ENCODE peak calls at places on chromosomes 11 and 22, in six cellular contexts. K is fibroblast of lung, T is mesendoderm, M is pancreas, J is neural progenitor cell, X is neuronal stem cell. B is an unnamed sample.

GRCh38 chr22:34798605-34799004 is 267.4 kb upstream of the ISX start:
- DNase-seq in M (no peak), J (no peak), T (no peak), K (no peak), X (no peak), B (no peak)

GRCh38 chr11:105611837-105612480 is 2.1 kb downstream of the GRIA4 start:
- DNase-seq in X (no peak), T (peak; percentile 31), K (no peak), M (no peak), J (peak; percentile 46), B (no peak)

GRCh38 chr22:18115844-18116480 is 5.4 kb downstream of the TUBA8 start:
- DNase-seq in K (no peak), M (no peak), T (no peak), X (no peak), J (no peak), B (peak; percentile 51)

GRCh38 chr11:76601712-76602111 is 68.8 kb downstream of the LRRC32 start:
- DNase-seq in T (no peak), M (no peak), J (no peak), X (no peak), K (no peak), B (no peak)

GRCh38 chr11:82906236-82906635 is 4.7 kb downstream of the DDIAS start:
- DNase-seq in M (no peak), T (peak; percentile 22), X (no peak), K (peak; percentile 61), J (peak; percentile 42), B (no peak)

GRCh38 chr22:45290410-45290936 is 5.7 kb downstream of the UPK3A start:
- DNase-seq in X (no peak), M (no peak), T (peak; percentile 65), K (peak; percentile 64), J (peak; percentile 69), B (no peak)

GRCh38 chr11:71304491-71304890 is 52.1 kb upstream of the SHANK2 start:
- DNase-seq in K (no peak), M (peak; percentile 11), X (no peak), T (no peak), J (no peak), B (peak; percentile 30)

GRCh38 chr11:79235696-79236095 is 205.1 kb downstream of the TENM4 start:
- DNase-seq in T (no peak), K (no peak), M (no peak), J (no peak), X (no peak), B (no peak)

GRCh38 chr22:20781272-20781990 is 7.5 kb downstream of the SERPIND1 start:
- DNase-seq in J (no peak), X (no peak), M (peak; percentile 23), K (no peak), T (no peak), B (no peak)

GRCh38 chr22:50694099-50694498 is 21.5 kb downstream of the SHANK3 start:
- DNase-seq in J (no peak), K (peak; percentile 15), T (no peak), X (no peak), M (no peak), B (no peak)

DNA sequence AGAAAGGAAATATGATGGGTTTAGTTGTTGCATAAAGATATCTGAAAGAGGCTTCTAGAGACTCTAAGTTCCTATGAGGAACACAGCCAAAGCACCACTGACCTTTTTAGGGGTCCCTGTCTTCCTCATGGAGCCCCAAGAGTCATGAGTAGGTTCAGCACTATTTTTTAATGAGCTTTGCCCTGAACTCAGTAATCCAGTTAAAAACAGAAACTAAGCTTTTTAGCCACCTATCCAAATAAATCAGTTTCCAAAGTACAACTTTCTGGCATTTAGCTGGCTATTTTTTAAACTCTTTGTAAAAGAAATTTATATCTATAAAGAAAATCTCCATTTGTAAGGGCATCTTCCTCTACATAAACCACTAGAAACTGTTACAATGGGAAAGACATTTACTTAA is 241.8 kb upstream of the UBASH3B start:
- DNase-seq in T (no peak), J (no peak), X (no peak), K (no peak), M (no peak), B (no peak)
- H3K4me1 ChIP-seq in T (no peaks in the 10 kb centered on the region), J (no peaks in the 10 kb centered on the region), X (no peaks in the 10 kb centered on the region), K (no peaks in the 10 kb centered on the region), M (no peaks in the 10 kb centered on the region), B (no peaks in the 10 kb centered on the region)

DNA sequence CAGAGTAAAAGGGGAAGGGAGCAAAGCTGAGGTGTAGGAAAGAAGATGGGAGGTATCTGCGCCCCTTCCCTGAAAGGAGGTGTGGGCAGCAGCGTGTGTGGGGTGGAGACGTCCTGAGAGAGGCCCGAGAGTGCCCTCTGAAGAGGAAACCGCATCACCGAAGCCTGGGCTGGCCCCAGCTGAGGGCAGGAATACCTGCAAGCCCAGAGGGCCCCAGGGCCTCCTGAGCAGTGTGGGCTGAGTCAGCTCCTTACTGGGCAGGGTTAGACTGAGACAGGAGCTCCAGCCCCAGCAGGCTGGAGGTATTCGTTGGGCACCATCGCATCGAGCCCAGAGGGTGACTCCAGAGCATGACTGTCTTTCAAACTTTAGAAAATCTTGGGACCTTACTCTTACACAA is 534.0 kb upstream of the B3GAT1 start:
- DNase-seq in X (no peak), M (no peak), J (no peak), T (peak; percentile 58), K (no peak), B (no peak)
- H3K4me1 ChIP-seq in X (no peaks in the 10 kb centered on the region), M (no peaks in the 10 kb centered on the region), J (peaks cover 5% of the 10 kb centered on the region), T (peaks cover 2% of the 10 kb centered on the region), K (peaks cover 6% of the 10 kb centered on the region), B (no peaks in the 10 kb centered on the region)

GRCh38 chr11:94423467-94423866 is 22.2 kb upstream of the GPR83 start:
- DNase-seq in K (no peak), X (no peak), M (no peak), J (no peak), T (no peak), B (no peak)

GRCh38 chr11:94424011-94424410 is 22.8 kb upstream of the GPR83 start:
- DNase-seq in M (no peak), T (no peak), K (no peak), J (no peak), X (no peak), B (no peak)

GRCh38 chr11:94417386-94417987 is 16.3 kb upstream of the GPR83 start:
- DNase-seq in M (no peak), J (peak; percentile 54), X (no peak), T (peak; percentile 56), K (peak; percentile 69), B (no peak)

DNA sequence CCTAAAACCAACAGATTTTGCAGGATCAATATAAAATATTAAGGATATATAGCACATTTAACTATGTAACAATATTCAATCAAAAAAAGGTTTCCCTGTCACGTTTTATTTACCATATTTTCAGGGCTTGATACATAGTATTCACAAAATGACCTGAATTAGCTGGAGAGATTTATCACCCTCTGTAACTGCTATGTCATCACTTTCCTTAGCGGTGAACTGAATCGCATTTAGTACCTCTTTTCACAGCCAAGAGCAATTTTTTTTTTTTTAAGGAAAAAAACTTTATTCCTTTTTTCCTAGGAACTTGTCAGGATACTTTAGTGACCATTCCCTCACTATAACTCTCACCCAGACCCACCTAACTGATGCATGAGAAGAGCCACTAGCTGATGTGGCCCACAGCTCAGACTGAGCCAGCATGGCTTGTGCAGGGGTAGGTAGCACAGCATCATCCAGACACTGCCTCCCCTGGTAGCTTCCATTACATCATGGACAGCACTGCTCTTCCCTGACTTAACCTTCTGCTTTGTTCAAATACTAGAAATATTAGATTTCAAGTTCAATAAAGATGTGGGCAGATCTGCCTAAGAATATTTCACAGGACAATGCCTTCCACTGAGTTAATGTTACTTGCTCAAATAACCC is 17.0 kb upstream of the GPR83 start:
- DNase-seq in X (no peak), K (no peak), J (no peak), M (no peak), T (no peak), B (no peak)
- H3K4me1 ChIP-seq in X (no peaks in the 10 kb centered on the region), K (no peaks in the 10 kb centered on the region), J (no peaks in the 10 kb centered on the region), M (no peaks in the 10 kb centered on the region), T (no peaks in the 10 kb centered on the region), B (no peaks in the 10 kb centered on the region)

GRCh38 chr11:111980062-111980461 is 42.9 kb downstream of the DIXDC1 start:
- DNase-seq in K (no peak), X (no peak), J (no peak), T (no peak), M (no peak), B (no peak)
- H3K4me1 ChIP-seq in K (peaks cover 3% of the 10 kb centered on the region), X (peaks cover 37% of the 10 kb centered on the region), J (peaks cover 57% of the 10 kb centered on the region), T (peaks cover 3% of the 10 kb centered on the region), M (peaks cover 17% of the 10 kb centered on the region), B (no peaks in the 10 kb centered on the region)

GRCh38 chr11:125381499-125381898 is 114.6 kb downstream of the FEZ1 start:
- DNase-seq in M (no peak), K (no peak), J (no peak), T (no peak), X (no peak), B (no peak)
- H3K4me1 ChIP-seq in M (no peaks in the 10 kb centered on the region), K (peaks cover 2% of the 10 kb centered on the region), J (peaks cover 34% of the 10 kb centered on the region), T (no peaks in the 10 kb centered on the region), X (no peaks in the 10 kb centered on the region), B (no peaks in the 10 kb centered on the region)

DNA sequence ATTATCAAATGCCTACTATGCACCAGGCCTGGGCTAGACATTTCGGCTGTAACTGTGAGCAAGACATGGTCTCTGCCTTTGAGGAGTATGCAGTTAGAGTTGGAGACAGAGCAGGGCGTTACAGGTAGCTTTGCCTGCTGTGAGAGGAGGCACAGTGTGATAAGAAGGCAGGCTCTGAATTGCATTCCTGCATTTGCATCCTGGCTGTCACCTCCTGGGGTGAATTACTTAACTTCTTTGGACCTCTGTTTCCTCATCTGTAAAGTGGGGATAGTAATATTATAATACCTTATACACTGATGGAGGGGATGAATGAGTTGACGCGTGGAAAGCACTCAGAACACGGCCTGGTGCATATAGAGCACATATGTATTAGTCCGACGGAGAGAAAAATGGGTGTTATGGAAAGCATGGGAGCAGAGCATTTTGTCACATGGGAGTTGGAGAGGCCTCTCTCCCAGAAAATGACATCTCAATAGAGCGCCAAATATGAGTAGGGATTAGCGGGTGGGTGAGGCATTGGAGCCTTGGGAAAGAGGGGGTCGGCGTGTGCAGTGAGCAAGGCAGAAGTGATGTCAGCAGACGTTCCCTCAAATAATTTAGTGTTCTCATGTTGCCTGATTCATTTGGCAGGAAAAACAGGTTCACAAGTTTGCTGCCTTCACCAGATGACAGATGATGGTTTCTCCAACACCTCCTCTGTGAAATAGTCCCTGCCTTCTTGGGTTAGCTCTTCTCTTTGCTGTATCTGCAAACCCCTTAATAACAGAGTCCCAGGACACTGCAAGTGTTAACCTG is 118.3 kb upstream of the ARHGAP20 start:
- DNase-seq in T (peak; percentile 85), X (no peak), K (peak; percentile 48), J (peak; percentile 13), M (no peak), B (no peak)
- H3K4me1 ChIP-seq in T (no peaks in the 10 kb centered on the region), X (no peaks in the 10 kb centered on the region), K (peaks cover 5% of the 10 kb centered on the region), J (no peaks in the 10 kb centered on the region), M (no peaks in the 10 kb centered on the region), B (no peaks in the 10 kb centered on the region)

GRCh38 chr11:13333456-13333957 is 55.9 kb downstream of the BMAL1 start:
- DNase-seq in T (no peak), M (no peak), K (no peak), X (no peak), J (no peak), B (no peak)
- H3K4me1 ChIP-seq in T (no peaks in the 10 kb centered on the region), M (peaks cover 16% of the 10 kb centered on the region), K (peaks cover 17% of the 10 kb centered on the region), X (peaks cover 18% of the 10 kb centered on the region), J (peaks cover 2% of the 10 kb centered on the region), B (peaks cover under 1% of the 10 kb centered on the region)

GRCh38 chr11:74017631-74018030 is 8.7 kb upstream of the UCP3 start:
- DNase-seq in T (no peak), K (no peak), J (no peak), M (no peak), X (no peak), B (no peak)
- H3K4me1 ChIP-seq in T (no peaks in the 10 kb centered on the region), K (peaks cover 12% of the 10 kb centered on the region), J (no peaks in the 10 kb centered on the region), M (peaks cover 11% of the 10 kb centered on the region), X (no peaks in the 10 kb centered on the region), B (no peaks in the 10 kb centered on the region)

GRCh38 chr11:2113776-2114175 is 25.4 kb downstream of the IGF2 start:
- DNase-seq in X (no peak), J (no peak), M (no peak), T (no peak), K (no peak), B (no peak)
- H3K4me1 ChIP-seq in X (no peaks in the 10 kb centered on the region), J (no peaks in the 10 kb centered on the region), M (no peaks in the 10 kb centered on the region), T (no peaks in the 10 kb centered on the region), K (no peaks in the 10 kb centered on the region), B (no peaks in the 10 kb centered on the region)